ENCODE peak calls at places on chromosomes 1 and 21, in ten cellular contexts. Z, P, Q, J, F, L, A, W, Y and N are unnamed samples.

GRCh38 chr1:246497331-246497915 is 9.7 kb downstream of the SMYD3 start:
- DNase-seq in Z (no peak), P (peak), Q (no peak), J (peak), F (peak), L (no peak), A (no peak), W (no peak), Y (peak), N (no peak)

GRCh38 chr1:227793948-227794812 is 21.3 kb upstream of the PRSS38 start:
- DNase-seq in Z (no peak), P (peak), Q (peak), J (no peak), F (peak), L (no peak), A (no peak), W (no peak), Y (no peak), N (no peak)

GRCh38 chr1:216621536-216621935 is 101.7 kb downstream of the ESRRG start:
- DNase-seq in Z (no peak), P (no peak), Q (no peak), J (no peak), F (no peak), L (no peak), A (no peak), W (no peak), Y (no peak), N (no peak)

GRCh38 chr1:100358210-100358609 is 5.9 kb downstream of the CDC14A start:
- DNase-seq in Z (no peak), P (no peak), Q (no peak), J (no peak), F (no peak), L (no peak), A (no peak), W (no peak), Y (no peak), N (no peak)

GRCh38 chr1:198729195-198729863 is 90.5 kb downstream of the PTPRC start:
- DNase-seq in Z (no peak), P (no peak), Q (no peak), J (no peak), F (no peak), L (no peak), A (no peak), W (no peak), Y (no peak), N (no peak)

GRCh38 chr1:3536796-3537195 is 74.5 kb downstream of the MEGF6 start:
- DNase-seq in Z (no peak), P (no peak), Q (no peak), J (no peak), F (no peak), L (no peak), A (no peak), W (no peak), Y (no peak), N (no peak)

GRCh38 chr21:43574741-43575465 is 84.4 kb downstream of the HSF2BP start:
- DNase-seq in Z (no peak), P (no peak), Q (peak), J (no peak), F (peak), L (peak), A (no peak), W (no peak), Y (no peak), N (no peak)

GRCh38 chr1:214549604-214550338 is 1.6 kb downstream of the PTPN14 start:
- DNase-seq in Z (no peak), P (peak), Q (no peak), J (no peak), F (peak), L (no peak), A (no peak), W (no peak), Y (no peak), N (no peak)

GRCh38 chr21:37704751-37705150 is 211.5 kb downstream of the KCNJ6 start:
- DNase-seq in Z (no peak), P (no peak), Q (no peak), J (no peak), F (no peak), L (no peak), A (no peak), W (no peak), Y (peak), N (no peak)

GRCh38 chr1:115402753-115403184 is 64.7 kb upstream of the NGF start:
- DNase-seq in Z (no peak), P (peak), Q (no peak), J (no peak), F (no peak), L (no peak), A (no peak), W (no peak), Y (no peak), N (no peak)

GRCh38 chr1:35589516-35590427 is 16.7 kb downstream of the TFAP2E start:
- DNase-seq in Z (no peak), P (no peak), Q (no peak), J (no peak), F (no peak), L (no peak), A (no peak), W (no peak), Y (no peak), N (no peak)

GRCh38 chr1:155169541-155169940 is 3.6 kb downstream of the KRTCAP2 start:
- DNase-seq in Z (no peak), P (no peak), Q (no peak), J (no peak), F (no peak), L (no peak), A (no peak), W (no peak), Y (no peak), N (no peak)

GRCh38 chr1:112990271-112990670 is 34.3 kb upstream of the SLC16A1 start:
- DNase-seq in Z (no peak), P (no peak), Q (no peak), J (no peak), F (no peak), L (no peak), A (no peak), W (no peak), Y (no peak), N (no peak)

GRCh38 chr21:26918318-26919065 is 48.4 kb downstream of the ADAMTS5 start:
- DNase-seq in Z (no peak), P (peak), Q (no peak), J (no peak), F (peak), L (no peak), A (no peak), W (no peak), Y (no peak), N (no peak)

GRCh38 chr1:86753700-86754099 is 49.3 kb downstream of the SH3GLB1 start:
- DNase-seq in Z (no peak), P (no peak), Q (no peak), J (no peak), F (peak), L (no peak), A (no peak), W (no peak), Y (peak), N (no peak)

GRCh38 chr1:185733818-185734709 is at the start of gene HMCN1:
- DNase-seq in Z (no peak), P (peak), Q (peak), J (peak), F (peak), L (peak), A (peak), W (peak), Y (peak), N (no peak)

GRCh38 chr21:45923146-45923545 is 58.4 kb upstream of the COL6A1 start:
- DNase-seq in Z (peak), P (peak), Q (peak), J (no peak), F (peak), L (peak), A (peak), W (peak), Y (peak), N (no peak)

GRCh38 chr1:155966135-155966534 is 12.2 kb downstream of the ARHGEF2 start:
- DNase-seq in Z (no peak), P (no peak), Q (no peak), J (no peak), F (no peak), L (no peak), A (no peak), W (no peak), Y (no peak), N (no peak)

GRCh38 chr1:229597877-229598276 is 28.0 kb downstream of the TAF5L start:
- DNase-seq in Z (no peak), P (peak), Q (no peak), J (no peak), F (peak), L (no peak), A (no peak), W (no peak), Y (no peak), N (no peak)

GRCh38 chr1:26182372-26182675 is 5.0 kb downstream of the CNKSR1 start:
- DNase-seq in Z (no peak), P (no peak), Q (no peak), J (no peak), F (no peak), L (no peak), A (no peak), W (no peak), Y (no peak), N (no peak)

GRCh38 chr1:107862064-107862463 is 102.9 kb downstream of the VAV3 start:
- DNase-seq in Z (no peak), P (no peak), Q (no peak), J (peak), F (no peak), L (no peak), A (no peak), W (no peak), Y (no peak), N (no peak)

GRCh38 chr1:4549933-4550332 is 104.5 kb upstream of the AJAP1 start:
- DNase-seq in Z (no peak), P (no peak), Q (no peak), J (no peak), F (peak), L (no peak), A (no peak), W (no peak), Y (no peak), N (no peak)

GRCh38 chr1:246301553-246302250 is 205.4 kb downstream of the SMYD3 start:
- DNase-seq in Z (no peak), P (no peak), Q (no peak), J (no peak), F (no peak), L (no peak), A (no peak), W (no peak), Y (no peak), N (no peak)

GRCh38 chr1:224643653-224644052 is 27.5 kb downstream of the CNIH3 start:
- DNase-seq in Z (no peak), P (no peak), Q (no peak), J (no peak), F (no peak), L (no peak), A (no peak), W (no peak), Y (no peak), N (no peak)

GRCh38 chr1:238581332-238581731 is 690.6 kb upstream of the ZP4 start:
- DNase-seq in Z (no peak), P (no peak), Q (no peak), J (no peak), F (no peak), L (no peak), A (no peak), W (no peak), Y (no peak), N (no peak)

GRCh38 chr1:4169991-4170390 is 269.9 kb upstream of the C1orf174 start:
- DNase-seq in Z (no peak), P (no peak), Q (peak), J (no peak), F (no peak), L (no peak), A (no peak), W (no peak), Y (no peak), N (no peak)

GRCh38 chr1:223525957-223526356 is 132.7 kb downstream of the CCDC185 start:
- DNase-seq in Z (no peak), P (no peak), Q (no peak), J (no peak), F (no peak), L (no peak), A (no peak), W (no peak), Y (no peak), N (no peak)